ENCODE peak calls at places on chromosome 20, in four cellular contexts. J, A, K and N are unnamed samples.

GRCh38 chr20:10795286-10796026 is 121.7 kb upstream of the JAG1 start:
- DNase-seq in J (no peak), A (no peak), K (no peak), N (no peak)

GRCh38 chr20:42706762-42707161 is 482.9 kb downstream of the PTPRT start:
- DNase-seq in J (no peak), A (no peak), K (no peak), N (no peak)

GRCh38 chr20:62887147-62887859 is 25.7 kb upstream of the TCFL5 start:
- DNase-seq in J (peak), A (no peak), K (no peak), N (peak)

GRCh38 chr20:62665826-62666735 is 23.8 kb downstream of the SLCO4A1 start:
- DNase-seq in J (no peak), A (no peak), K (no peak), N (no peak)

GRCh38 chr20:46757754-46758678 is 48.6 kb downstream of the SLC2A10 start:
- DNase-seq in J (peak), A (no peak), K (peak), N (peak)

GRCh38 chr20:46690219-46691111 is 1.2 kb upstream of the TP53RK start:
- DNase-seq in J (peak), A (no peak), K (no peak), N (no peak)

GRCh38 chr20:53157443-53158408 is 185.6 kb downstream of the TSHZ2 start:
- DNase-seq in J (peak), A (no peak), K (peak), N (peak)

GRCh38 chr20:59742351-59743095 is 138.2 kb downstream of the PHACTR3 start:
- DNase-seq in J (no peak), A (no peak), K (no peak), N (no peak)

GRCh38 chr20:32040142-32040953 is 11.7 kb upstream of the HCK start:
- DNase-seq in J (no peak), A (peak), K (no peak), N (no peak)

GRCh38 chr20:41437836-41438235 is 71.2 kb upstream of the EMILIN3 start:
- DNase-seq in J (peak), A (no peak), K (no peak), N (no peak)

GRCh38 chr20:46987001-46987400 is 92.4 kb downstream of the EYA2 start:
- DNase-seq in J (no peak), A (no peak), K (no peak), N (no peak)

GRCh38 chr20:64261138-64261537 is 5.6 kb downstream of the PCMTD2 start:
- DNase-seq in J (peak), A (no peak), K (no peak), N (no peak)

GRCh38 chr20:13839421-13840092 is 54.7 kb downstream of the NDUFAF5 start:
- DNase-seq in J (peak), A (no peak), K (no peak), N (peak)

GRCh38 chr20:9615118-9615517 is 100.7 kb downstream of the LAMP5 start:
- DNase-seq in J (no peak), A (no peak), K (no peak), N (no peak)

GRCh38 chr20:62741191-62741676 is 32.6 kb downstream of the NTSR1 start:
- DNase-seq in J (peak), A (peak), K (no peak), N (peak)

GRCh38 chr20:48983423-48984400 is 62.2 kb downstream of the ARFGEF2 start:
- DNase-seq in J (peak), A (no peak), K (peak), N (peak)

GRCh38 chr20:57468523-57469417 is 56.2 kb downstream of the CTCFL start:
- DNase-seq in J (no peak), A (no peak), K (no peak), N (no peak)

GRCh38 chr20:23588434-23589403 is 17.0 kb downstream of the CST9 start:
- DNase-seq in J (no peak), A (no peak), K (no peak), N (no peak)

GRCh38 chr20:51697119-51697826 is 70.9 kb downstream of the ATP9A start:
- DNase-seq in J (peak), A (no peak), K (no peak), N (no peak)

GRCh38 chr20:31713312-31714049 is 9.2 kb downstream of the BCL2L1 start:
- DNase-seq in J (peak), A (no peak), K (peak), N (peak)

GRCh38 chr20:48948612-48949011 is 27.1 kb downstream of the ARFGEF2 start:
- DNase-seq in J (no peak), A (no peak), K (no peak), N (no peak)

GRCh38 chr20:33165416-33166055 is 2.4 kb upstream of the BPIFA2 start:
- DNase-seq in J (no peak), A (no peak), K (no peak), N (no peak)

GRCh38 chr20:55099251-55099650 is 623.9 kb downstream of the DOK5 start:
- DNase-seq in J (no peak), A (no peak), K (no peak), N (no peak)

GRCh38 chr20:17505664-17506517 is 25.3 kb downstream of the BFSP1 start:
- DNase-seq in J (peak), A (peak), K (no peak), N (peak)

GRCh38 chr20:11626551-11626950 is 291.1 kb upstream of the BTBD3 start:
- DNase-seq in J (no peak), A (no peak), K (no peak), N (no peak)

GRCh38 chr20:42204261-42204660 is 586.1 kb upstream of the CHD6 start:
- DNase-seq in J (no peak), A (no peak), K (no peak), N (no peak)

GRCh38 chr20:44115762-44116644 is 71.0 kb downstream of the JPH2 start:
- DNase-seq in J (no peak), A (no peak), K (no peak), N (no peak)

GRCh38 chr20:4973330-4974097 is 27.8 kb downstream of the SLC23A2 start:
- DNase-seq in J (peak), A (peak), K (peak), N (peak)

GRCh38 chr20:9241721-9242427 is 173.0 kb downstream of the PLCB4 start:
- DNase-seq in J (no peak), A (no peak), K (no peak), N (peak)

GRCh38 chr20:49685809-49686208 is 27.9 kb downstream of the B4GALT5 start:
- DNase-seq in J (peak), A (no peak), K (no peak), N (peak)

GRCh38 chr20:3812975-3813599 is 7.3 kb upstream of the AP5S1 start:
- DNase-seq in J (no peak), A (peak), K (no peak), N (no peak)